ENCODE peak calls at places on chromosomes 7 and 10, in eight cellular contexts. K is bronchial epithelial cell; D is left ventricle myocardium inferior; H is AG10803; X is CD8-positive, alpha-beta T cell; Y is retinal pigment epithelial cell; L is endodermal cell; V is Panc1. E is an unnamed sample.

GRCh38 chr10:32005050-32005449 is 51.2 kb downstream of the KIF5B start:
- DNase-seq in K (peak; percentile 52), D (no peak), H (peak; percentile 43), X (no peak), Y (no peak), L (peak; percentile 79), V (peak; percentile 35), E (peak; percentile 62)

GRCh38 chr7:33091111-33091531 is 18.1 kb downstream of the RP9 start:
- DNase-seq in K (peak; percentile 91), D (no peak), H (peak; percentile 48), X (no peak), Y (no peak), L (no peak), V (no peak), E (peak; percentile 18)

GRCh38 chr10:43229208-43230061 is 37.4 kb downstream of the RASGEF1A start:
- DNase-seq in K (no peak), D (peak; percentile 13), H (no peak), X (no peak), Y (no peak), L (peak; percentile 86), V (no peak), E (no peak)

GRCh38 chr7:123715198-123715597 is 33.6 kb downstream of the WASL start:
- DNase-seq in K (peak; percentile 36), D (no peak), H (peak; percentile 3), X (no peak), Y (no peak), L (no peak), V (no peak), E (no peak)

GRCh38 chr10:125775491-125776106 is at the start of gene MMP21:
- DNase-seq in K (no peak), D (no peak), H (no peak), X (no peak), Y (no peak), L (peak; percentile 45), V (no peak), E (no peak)

GRCh38 chr7:82605247-82605864 is 161.8 kb upstream of the CACNA2D1 start:
- DNase-seq in K (peak; percentile 33), D (no peak), H (peak; percentile 40), X (no peak), Y (no peak), L (peak; percentile 58), V (no peak), E (peak; percentile 47)

GRCh38 chr7:84484502-84485079 is 290.0 kb upstream of the SEMA3A start:
- DNase-seq in K (peak; percentile 13), D (no peak), H (peak; percentile 54), X (no peak), Y (no peak), L (no peak), V (peak; percentile 22), E (peak; percentile 12)

GRCh38 chr10:17353568-17353967 is 100.8 kb downstream of the ST8SIA6 start:
- DNase-seq in K (peak; percentile 96), D (no peak), H (peak; percentile 4), X (no peak), Y (no peak), L (no peak), V (no peak), E (peak; percentile 48)

GRCh38 chr10:130127612-130128607 is 8.3 kb upstream of the GLRX3 start:
- DNase-seq in K (peak; percentile 76), D (no peak), H (peak; percentile 69), X (peak; percentile 16), Y (peak; percentile 39), L (peak; percentile 91), V (peak; percentile 65), E (peak; percentile 64)

GRCh38 chr10:4141471-4141870 is 356.5 kb upstream of the KLF6 start:
- DNase-seq in K (peak; percentile 20), D (no peak), H (peak; percentile 6), X (no peak), Y (no peak), L (peak; percentile 73), V (no peak), E (peak; percentile 35)

GRCh38 chr10:110643670-110644597 is at the start of gene RBM20:
- DNase-seq in K (no peak), D (peak; percentile 70), H (no peak), X (no peak), Y (no peak), L (peak; percentile 84), V (no peak), E (no peak)

GRCh38 chr10:25049966-25050365 is 33.6 kb downstream of the THNSL1 start:
- DNase-seq in K (no peak), D (no peak), H (peak; percentile 30), X (no peak), Y (no peak), L (no peak), V (no peak), E (peak; percentile 82)

GRCh38 chr10:31604141-31604540 is 285.1 kb downstream of the ZEB1 start:
- DNase-seq in K (no peak), D (no peak), H (peak; percentile 71), X (no peak), Y (peak; percentile 78), L (no peak), V (no peak), E (peak; percentile 61)

GRCh38 chr7:142323706-142324105 is 65.8 kb upstream of the PRSS58 start:
- DNase-seq in K (peak; percentile 25), D (no peak), H (no peak), X (no peak), Y (no peak), L (peak; percentile 96), V (no peak), E (peak; percentile 27)

GRCh38 chr7:82677064-82677463 is 233.5 kb upstream of the CACNA2D1 start:
- DNase-seq in K (no peak), D (no peak), H (no peak), X (no peak), Y (no peak), L (peak; percentile 58), V (no peak), E (no peak)

GRCh38 chr7:117116221-117116620 is 162.9 kb downstream of the ST7 start:
- DNase-seq in K (no peak), D (no peak), H (no peak), X (no peak), Y (no peak), L (no peak), V (no peak), E (no peak)

GRCh38 chr10:89306019-89306418 is 4.2 kb downstream of the IFIT2 start:
- DNase-seq in K (no peak), D (no peak), H (no peak), X (no peak), Y (no peak), L (no peak), V (no peak), E (no peak)

GRCh38 chr7:116340201-116340847 is 130.0 kb downstream of the TES start:
- DNase-seq in K (peak; percentile 76), D (no peak), H (no peak), X (no peak), Y (no peak), L (no peak), V (no peak), E (peak; percentile 35)

GRCh38 chr7:47377741-47378140 is 204.2 kb downstream of the TNS3 start:
- DNase-seq in K (peak; percentile 58), D (no peak), H (no peak), X (no peak), Y (no peak), L (peak; percentile 66), V (no peak), E (no peak)

GRCh38 chr7:47380325-47381131 is 201.4 kb downstream of the TNS3 start:
- DNase-seq in K (peak; percentile 56), D (no peak), H (no peak), X (no peak), Y (peak; percentile 37), L (peak; percentile 82), V (no peak), E (no peak)

GRCh38 chr7:47381132-47381495 is 200.8 kb downstream of the TNS3 start:
- DNase-seq in K (no peak), D (no peak), H (no peak), X (no peak), Y (no peak), L (no peak), V (no peak), E (no peak)

GRCh38 chr7:47378728-47379395 is 203.0 kb downstream of the TNS3 start:
- DNase-seq in K (no peak), D (no peak), H (no peak), X (no peak), Y (no peak), L (no peak), V (no peak), E (no peak)

GRCh38 chr7:47379629-47380324 is 202.1 kb downstream of the TNS3 start:
- DNase-seq in K (peak; percentile 60), D (peak; percentile 85), H (peak; percentile 54), X (no peak), Y (peak; percentile 70), L (peak; percentile 81), V (no peak), E (peak; percentile 42)
- H3K4me3 ChIP-seq in K (peak overlapping the region; percentile 3), D (peak overlapping the region; percentile 49), H (no peak overlapping the region), X (no peak overlapping the region), Y (no peak overlapping the region), L (no peak overlapping the region), V (no peak overlapping the region), E (no peak overlapping the region)

GRCh38 chr7:106626376-106627293 is 34.3 kb downstream of the CCDC71L start:
- DNase-seq in K (peak; percentile 83), D (no peak), H (no peak), X (no peak), Y (no peak), L (no peak), V (no peak), E (no peak)
- TF ChIP-seq CTCF in K (no peak), D (no peak), H (no peak), X (no peak), Y (no peak), L (no peak), V (no peak), E (no peak)

DNA sequence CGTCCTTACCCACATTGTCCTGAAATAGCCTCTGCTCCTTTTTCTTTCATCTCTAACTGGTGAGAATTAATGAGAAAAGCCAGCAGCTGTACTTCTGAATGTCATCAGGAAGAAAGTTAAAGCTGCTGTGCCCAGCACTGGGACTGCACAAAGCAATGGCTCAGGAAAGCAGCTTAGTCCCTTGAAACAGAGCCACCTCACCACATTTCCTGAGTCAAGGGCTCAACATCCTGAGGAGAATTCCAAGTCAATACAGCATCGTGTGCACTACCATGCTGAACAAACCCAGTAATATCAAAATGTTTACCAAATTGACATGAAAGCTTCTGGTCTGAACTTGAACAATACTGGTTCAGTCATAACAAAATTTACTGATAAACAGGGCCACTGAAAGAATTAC is 140.1 kb downstream of the KMT2E start:
- DNase-seq in K (no peak), D (no peak), H (no peak), X (no peak), Y (no peak), L (no peak), V (no peak), E (no peak)
- H3K4me3 ChIP-seq in K (no peak overlapping the region), D (no peak overlapping the region), H (no peak overlapping the region), X (no peak overlapping the region), Y (no peak overlapping the region), L (no peak overlapping the region), V (no peak overlapping the region), E (no peak overlapping the region)

DNA sequence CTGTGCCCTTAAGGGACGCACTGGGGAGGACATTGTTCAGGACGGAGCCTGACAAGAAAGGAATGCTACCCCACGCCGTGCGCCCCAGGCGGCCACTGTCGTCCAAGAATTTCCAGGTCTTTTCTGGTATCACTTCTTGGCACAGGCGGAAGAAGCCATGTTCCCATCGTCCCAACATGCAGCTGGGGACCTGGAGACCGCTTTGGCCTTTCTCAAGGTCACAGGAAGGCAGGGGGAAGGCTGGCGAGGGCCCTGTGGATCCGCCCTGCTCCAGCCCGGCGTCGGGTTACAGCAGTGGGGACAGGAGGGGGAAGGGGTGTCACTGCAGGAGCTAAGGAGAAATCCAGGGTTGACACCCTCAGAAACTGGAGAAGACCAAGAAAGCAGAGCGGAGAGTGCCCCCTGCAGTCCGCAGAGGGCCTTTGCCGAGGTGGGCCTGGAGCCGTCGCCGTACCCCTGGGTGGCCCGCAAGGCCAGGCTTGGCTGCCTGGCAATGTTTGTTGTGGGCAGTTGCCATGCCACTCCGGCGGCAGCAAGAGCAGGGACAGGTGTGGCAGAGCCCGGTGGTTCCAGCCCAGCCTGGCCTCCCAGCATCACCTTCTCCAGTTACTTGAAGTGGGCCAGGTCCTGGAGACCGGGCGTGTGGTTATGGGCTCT is 104.1 kb downstream of the LHPP start:
- DNase-seq in K (no peak), D (no peak), H (no peak), X (no peak), Y (no peak), L (peak; percentile 93), V (no peak), E (peak; percentile 11)
- TF ChIP-seq CTCF in K (peak; percentile 54), D (peak; percentile 54), H (peak; percentile 17), X (no peak), Y (peak; percentile 41), L (peak; percentile 90), V (no peak), E (peak; percentile 33)

E was measured in fibroblast of mammary gland.